ENCODE peak calls at places on chromosome 21, in eight cellular contexts. W is small intestine, S is endodermal cell, A is RWPE2, N is AG04450, T is dorsolateral prefrontal cortex, F is stomach, Y is WERI-Rb-1. K is an unnamed sample.

GRCh38 chr21:14114251-14114650 is 96.5 kb downstream of the LIPI start:
- DNase-seq in W (peak; percentile 34), S (peak; percentile 67), A (no peak), N (no peak), T (no peak), F (no peak), Y (no peak), K (peak; percentile 1)

GRCh38 chr21:25818156-25818950 is 83.6 kb downstream of the GABPA start:
- DNase-seq in W (no peak), S (no peak), A (no peak), N (no peak), T (no peak), F (no peak), Y (no peak), K (peak; percentile 24)

GRCh38 chr21:44765231-44766013 is 36.2 kb downstream of the UBE2G2 start:
- DNase-seq in W (no peak), S (no peak), A (peak; percentile 54), N (no peak), T (no peak), F (no peak), Y (peak; percentile 13), K (peak; percentile 64)

GRCh38 chr21:14453964-14454641 is 71.2 kb upstream of the HSPA13 start:
- DNase-seq in W (no peak), S (no peak), A (no peak), N (no peak), T (no peak), F (no peak), Y (no peak), K (no peak)

GRCh38 chr21:44756416-44757185 is 45.0 kb downstream of the UBE2G2 start:
- DNase-seq in W (no peak), S (peak; percentile 35), A (peak; percentile 25), N (no peak), T (no peak), F (no peak), Y (no peak), K (no peak)

GRCh38 chr21:35204850-35205564 is 155.9 kb upstream of the RUNX1 start:
- DNase-seq in W (no peak), S (peak; percentile 54), A (no peak), N (peak; percentile 93), T (peak; percentile 47), F (peak; percentile 90), Y (no peak), K (peak; percentile 15)

GRCh38 chr21:35450830-35451229 is 401.7 kb upstream of the RUNX1 start:
- DNase-seq in W (no peak), S (no peak), A (no peak), N (no peak), T (no peak), F (no peak), Y (no peak), K (no peak)

GRCh38 chr21:17118638-17119384 is 394.0 kb upstream of the CXADR start:
- DNase-seq in W (no peak), S (no peak), A (no peak), N (no peak), T (no peak), F (no peak), Y (no peak), K (no peak)

GRCh38 chr21:34174470-34174869 is 101.1 kb downstream of the MRPS6 start:
- DNase-seq in W (no peak), S (no peak), A (no peak), N (no peak), T (no peak), F (no peak), Y (no peak), K (no peak)

GRCh38 chr21:27703806-27704205 is 736.9 kb upstream of the ADAMTS5 start:
- DNase-seq in W (no peak), S (no peak), A (no peak), N (no peak), T (no peak), F (no peak), Y (no peak), K (no peak)
- H3K4me3 ChIP-seq in W (no peak overlapping the region), S (no peak overlapping the region), A (no peak overlapping the region), N (no peak overlapping the region), T (no peak overlapping the region), F (no peak overlapping the region), Y (no peak overlapping the region), K (no peak overlapping the region)

GRCh38 chr21:33112670-33113596 is 43.0 kb downstream of the OLIG1 start:
- DNase-seq in W (no peak), S (no peak), A (no peak), N (no peak), T (no peak), F (no peak), Y (no peak), K (no peak)

GRCh38 chr21:33111577-33111976 is 41.6 kb downstream of the OLIG1 start:
- DNase-seq in W (no peak), S (no peak), A (no peak), N (no peak), T (peak; percentile 21), F (no peak), Y (no peak), K (no peak)

GRCh38 chr21:33109574-33110339 is 39.8 kb downstream of the OLIG1 start:
- DNase-seq in W (no peak), S (peak; percentile 79), A (no peak), N (no peak), T (peak; percentile 18), F (no peak), Y (no peak), K (peak; percentile 86)

GRCh38 chr21:33112151-33112550 is 42.2 kb downstream of the OLIG1 start:
- DNase-seq in W (no peak), S (no peak), A (no peak), N (no peak), T (peak; percentile 8), F (no peak), Y (no peak), K (no peak)

DNA sequence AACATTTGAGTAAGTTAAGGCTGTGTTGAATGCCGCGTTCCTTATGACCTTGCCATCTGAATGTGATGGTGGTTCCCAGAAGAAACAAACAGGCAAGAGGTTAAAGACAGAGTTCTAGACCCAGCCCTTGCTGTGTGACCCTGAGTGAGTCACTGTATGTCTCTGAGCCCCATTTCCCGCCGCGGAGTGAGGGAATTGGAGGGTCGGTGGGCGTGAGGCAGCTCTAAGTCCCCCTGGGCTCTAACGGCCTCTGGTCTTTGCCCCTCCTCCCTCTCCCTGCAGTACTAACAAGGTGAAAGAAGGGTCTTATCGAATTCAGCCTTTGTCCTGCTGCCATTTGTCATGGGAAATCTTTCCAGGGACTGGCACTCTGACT is 40.4 kb downstream of the OLIG1 start:
- DNase-seq in W (no peak), S (no peak), A (no peak), N (no peak), T (peak; percentile 16), F (no peak), Y (no peak), K (no peak)
- H3K27me3 ChIP-seq in W (no peaks in the 10 kb centered on the region), S (peaks cover 64% of the 10 kb centered on the region), A (peaks cover 80% of the 10 kb centered on the region), N (peaks cover 73% of the 10 kb centered on the region), T (peaks cover 42% of the 10 kb centered on the region), F (peaks cover 87% of the 10 kb centered on the region), Y (no peaks in the 10 kb centered on the region), K (peaks cover 37% of the 10 kb centered on the region)

DNA sequence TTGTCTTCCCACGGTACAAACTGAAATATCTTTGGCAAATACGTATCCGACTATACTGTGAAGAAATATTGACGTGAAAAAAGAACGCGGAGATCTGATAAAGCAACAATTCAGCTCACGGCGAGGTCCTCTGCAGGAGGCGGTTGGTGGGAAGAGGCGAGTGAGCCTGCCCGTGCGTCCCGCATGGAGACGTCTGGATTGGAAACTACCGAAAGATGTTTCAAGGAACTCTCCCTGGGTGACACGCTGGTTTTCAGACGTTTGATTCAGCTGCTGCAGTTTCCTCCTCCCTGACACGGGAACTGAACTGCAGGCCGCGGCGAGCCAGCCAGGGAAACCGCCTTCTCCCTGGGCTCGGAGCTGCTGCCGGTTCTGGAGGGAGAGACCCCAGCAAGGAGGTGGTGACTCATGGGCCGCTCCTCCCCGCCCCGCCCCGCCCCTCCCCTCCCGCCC is 390 bp upstream of the COL6A1 start:
- DNase-seq in W (peak; percentile 47), S (peak; percentile 96), A (peak; percentile 74), N (peak; percentile 78), T (peak; percentile 41), F (peak; percentile 64), Y (peak; percentile 90), K (peak; percentile 97)
- H3K4me3 ChIP-seq in W (no peak overlapping the region), S (peak overlapping the region; percentile 71), A (peak overlapping the region; percentile 17), N (peak overlapping the region; percentile 63), T (peak overlapping the region; percentile 58), F (peak overlapping the region; percentile 71), Y (peak overlapping the region; percentile 34), K (peak overlapping the region; percentile 56)

GRCh38 chr21:29940993-29941392 is 1.2 kb upstream of the GRIK1 start:
- DNase-seq in W (no peak), S (no peak), A (no peak), N (no peak), T (no peak), F (no peak), Y (no peak), K (no peak)
- H3K27me3 ChIP-seq in W (no peaks in the 10 kb centered on the region), S (peaks cover 64% of the 10 kb centered on the region), A (peaks cover 54% of the 10 kb centered on the region), N (peaks cover 19% of the 10 kb centered on the region), T (peaks cover 21% of the 10 kb centered on the region), F (peaks cover 54% of the 10 kb centered on the region), Y (peaks cover 3% of the 10 kb centered on the region), K (peaks cover 51% of the 10 kb centered on the region)

DNA sequence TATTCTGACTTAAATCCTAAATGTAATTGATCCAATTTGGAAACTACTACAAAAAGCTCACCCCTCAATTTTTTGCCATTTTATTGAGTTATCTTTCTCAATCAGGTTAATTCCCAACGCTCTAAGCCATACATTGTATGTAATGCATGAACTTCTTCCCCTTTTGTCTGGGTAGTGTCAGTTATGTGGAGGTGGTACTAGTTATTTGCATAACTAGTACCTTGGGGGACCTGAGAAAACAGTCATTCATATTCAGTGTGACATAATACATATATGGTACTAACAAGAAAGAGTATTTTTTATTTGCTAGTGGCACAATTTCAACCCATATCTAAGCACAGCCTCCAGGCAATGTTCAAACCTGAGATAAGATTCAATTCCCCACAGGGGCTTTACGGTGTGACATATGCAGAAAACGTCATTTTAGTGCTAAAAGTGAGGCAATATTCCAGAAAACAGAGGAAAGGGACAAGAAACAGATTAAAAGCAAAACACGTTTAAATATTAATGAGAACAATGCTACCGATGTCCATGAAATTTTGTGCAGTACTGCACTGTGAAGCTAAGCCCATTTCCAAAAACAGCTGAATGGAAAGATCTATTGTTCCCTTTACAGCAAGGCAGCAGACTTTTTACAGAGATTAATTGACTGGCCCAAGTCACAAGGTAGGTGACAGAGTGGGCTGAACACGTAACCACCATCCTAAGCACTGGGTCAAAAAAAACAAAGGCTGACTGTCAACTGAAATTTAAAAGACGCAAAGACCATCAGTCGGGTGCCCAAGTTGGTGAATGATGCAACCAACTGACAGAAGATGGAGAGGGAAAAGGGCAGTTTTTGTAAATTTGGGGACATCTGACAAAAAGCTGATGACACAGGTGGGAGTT is 1.4 kb downstream of the HLCS start:
- DNase-seq in W (no peak), S (no peak), A (no peak), N (no peak), T (no peak), F (no peak), Y (no peak), K (no peak)
- H3K4me3 ChIP-seq in W (no peak overlapping the region), S (peak overlapping the region; percentile 78), A (peak overlapping the region; percentile 75), N (peak overlapping the region; percentile 75), T (peak overlapping the region; percentile 74), F (peak overlapping the region; percentile 62), Y (peak overlapping the region; percentile 89), K (no peak overlapping the region)

GRCh38 chr21:42212261-42212660 is 6.7 kb upstream of the ABCG1 start:
- DNase-seq in W (no peak), S (peak; percentile 7), A (peak; percentile 3), N (no peak), T (no peak), F (no peak), Y (no peak), K (no peak)
- H3K27me3 ChIP-seq in W (no peaks in the 10 kb centered on the region), S (peaks cover 20% of the 10 kb centered on the region), A (no peaks in the 10 kb centered on the region), N (peaks cover 22% of the 10 kb centered on the region), T (no peaks in the 10 kb centered on the region), F (no peaks in the 10 kb centered on the region), Y (no peaks in the 10 kb centered on the region), K (peaks cover 6% of the 10 kb centered on the region)